ENCODE peak calls at places on chromosomes 5 and 9, in four cellular contexts. D is bronchial epithelial cell, H is colonic mucosa, R is transverse colon. X is an unnamed sample.

GRCh38 chr9:116051528-116051927 is 102.1 kb upstream of the PAPPA start:
- DNase-seq in D (no peak), H (no peak), R (no peak), X (no peak)

GRCh38 chr9:24257726-24258125 is 288.0 kb downstream of the IZUMO3 start:
- DNase-seq in D (peak; percentile 13), H (no peak), R (no peak), X (no peak)

GRCh38 chr5:139955616-139956283 is 87.3 kb downstream of the NRG2 start:
- DNase-seq in D (no peak), H (no peak), R (no peak), X (no peak)

GRCh38 chr5:171226096-171226495 is 83.0 kb upstream of the TLX3 start:
- DNase-seq in D (no peak), H (no peak), R (no peak), X (no peak)

GRCh38 chr5:34695275-34696032 is 39.3 kb downstream of the RAI14 start:
- DNase-seq in D (no peak), H (no peak), R (no peak), X (no peak)

GRCh38 chr5:90134892-90135291 is 274.7 kb downstream of the CETN3 start:
- DNase-seq in D (peak; percentile 89), H (peak; percentile 24), R (peak; percentile 38), X (peak; percentile 22)

GRCh38 chr9:13324988-13325387 is 45.5 kb upstream of the MPDZ start:
- DNase-seq in D (peak; percentile 31), H (no peak), R (no peak), X (no peak)

GRCh38 chr9:112570731-112571167 is 84.1 kb downstream of the KIAA1958 start:
- DNase-seq in D (no peak), H (peak; percentile 35), R (peak; percentile 35), X (peak; percentile 69)

GRCh38 chr9:105088088-105088487 is 156.4 kb upstream of the SLC44A1 start:
- DNase-seq in D (peak; percentile 46), H (no peak), R (no peak), X (peak; percentile 13)

GRCh38 chr5:172902497-172903472 is 56.4 kb upstream of the RPL26L1 start:
- DNase-seq in D (peak; percentile 73), H (peak; percentile 60), R (peak; percentile 78), X (peak; percentile 79)

GRCh38 chr5:134510970-134511795 is 14.3 kb upstream of the JADE2 start:
- DNase-seq in D (peak; percentile 90), H (no peak), R (no peak), X (peak; percentile 43)

GRCh38 chr9:115882911-115883310 is 270.7 kb upstream of the PAPPA start:
- DNase-seq in D (no peak), H (no peak), R (no peak), X (no peak)

GRCh38 chr5:116438979-116439554 is 135.6 kb downstream of the SEMA6A start:
- DNase-seq in D (no peak), H (no peak), R (no peak), X (no peak)

GRCh38 chr9:106588601-106589000 is 274.4 kb upstream of the ZNF462 start:
- DNase-seq in D (peak; percentile 97), H (no peak), R (no peak), X (no peak)

GRCh38 chr9:33750839-33751339 is 44.5 kb upstream of the PRSS3 start:
- DNase-seq in D (no peak), H (no peak), R (no peak), X (no peak)

GRCh38 chr5:25448190-25448621 is 803.4 kb upstream of the CDH10 start:
- DNase-seq in D (peak; percentile 25), H (no peak), R (no peak), X (no peak)

GRCh38 chr5:74633710-74634109 is 6.8 kb downstream of the ENC1 start:
- DNase-seq in D (no peak), H (no peak), R (no peak), X (no peak)
- H3K4me3 ChIP-seq in D (no peak overlapping the region), H (no peak overlapping the region), R (no peak overlapping the region), X (no peak overlapping the region)

GRCh38 chr5:65802820-65803219 is 80.8 kb downstream of the NLN start:
- DNase-seq in D (no peak), H (no peak), R (no peak), X (no peak)

GRCh38 chr5:65802080-65802479 is 80.1 kb downstream of the NLN start:
- DNase-seq in D (no peak), H (no peak), R (no peak), X (no peak)

GRCh38 chr5:65803699-65804426 is 81.9 kb downstream of the NLN start:
- DNase-seq in D (no peak), H (no peak), R (no peak), X (no peak)

GRCh38 chr5:65808261-65808741 is 86.3 kb downstream of the NLN start:
- DNase-seq in D (no peak), H (no peak), R (no peak), X (no peak)

GRCh38 chr5:65805082-65805481 is 83.1 kb downstream of the NLN start:
- DNase-seq in D (no peak), H (no peak), R (no peak), X (no peak)
- H3K36me3 ChIP-seq in D (peaks cover 4% of the 10 kb centered on the region), H (no peaks in the 10 kb centered on the region), R (no peaks in the 10 kb centered on the region), X (no peaks in the 10 kb centered on the region)

GRCh38 chr5:53261245-53261644 is 151.7 kb upstream of the MOCS2 start:
- DNase-seq in D (no peak), H (no peak), R (no peak), X (no peak)

GRCh38 chr5:53260446-53260845 is 150.9 kb upstream of the MOCS2 start:
- DNase-seq in D (no peak), H (no peak), R (no peak), X (no peak)

GRCh38 chr5:53265043-53265442 is 155.5 kb upstream of the MOCS2 start:
- DNase-seq in D (peak; percentile 63), H (no peak), R (no peak), X (no peak)

GRCh38 chr5:53263151-53263550 is 153.6 kb upstream of the MOCS2 start:
- DNase-seq in D (no peak), H (no peak), R (no peak), X (no peak)

DNA sequence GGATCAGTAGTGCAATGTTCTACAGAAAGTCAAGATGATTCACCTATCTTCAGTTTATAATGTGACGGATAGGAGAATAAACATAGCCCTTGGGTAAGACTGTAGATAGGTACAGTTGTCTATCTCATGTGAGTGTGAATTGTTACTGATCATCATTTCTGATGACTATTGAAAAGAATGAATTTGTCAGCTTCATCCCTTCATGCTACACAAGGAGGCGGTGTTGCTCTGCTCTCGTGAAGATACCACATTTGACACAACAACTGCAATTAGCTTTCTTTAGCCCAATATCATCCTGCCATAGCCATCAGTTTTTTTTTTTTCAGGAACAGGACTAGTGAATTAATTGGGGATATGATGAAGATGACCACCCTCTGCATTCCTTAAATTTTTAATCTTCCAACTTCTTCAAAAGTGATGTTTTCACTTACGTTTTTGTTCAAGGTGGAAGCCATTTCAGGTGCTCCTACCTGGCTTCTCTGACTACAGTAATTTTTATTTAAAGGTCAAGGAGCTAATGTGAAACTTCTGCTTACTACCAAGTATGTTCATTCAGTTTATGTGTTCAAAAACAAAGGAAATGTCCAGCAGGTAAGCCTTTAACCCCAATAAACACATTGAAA is 152.9 kb upstream of the MOCS2 start:
- DNase-seq in D (peak; percentile 65), H (no peak), R (no peak), X (peak; percentile 11)
- TF ChIP-seq CTCF in D (peak; percentile 68), H (no peak), R (peak; percentile 18), X (peak; percentile 45)

GRCh38 chr9:120924698-120925534 is 1.7 kb downstream of the TRAF1 start:
- DNase-seq in D (no peak), H (no peak), R (no peak), X (no peak)

GRCh38 chr9:120920495-120921178 is 6.0 kb downstream of the TRAF1 start:
- DNase-seq in D (no peak), H (no peak), R (no peak), X (no peak)

GRCh38 chr9:120923620-120924328 is 2.8 kb downstream of the TRAF1 start:
- DNase-seq in D (no peak), H (no peak), R (peak; percentile 0), X (no peak)

GRCh38 chr9:120921751-120922181 is 4.8 kb downstream of the TRAF1 start:
- DNase-seq in D (no peak), H (no peak), R (no peak), X (no peak)

GRCh38 chr9:120922404-120923173 is 4.0 kb downstream of the TRAF1 start:
- DNase-seq in D (no peak), H (no peak), R (peak; percentile 4), X (no peak)
- H3K4me3 ChIP-seq in D (no peak overlapping the region), H (no peak overlapping the region), R (no peak overlapping the region), X (no peak overlapping the region)

DNA sequence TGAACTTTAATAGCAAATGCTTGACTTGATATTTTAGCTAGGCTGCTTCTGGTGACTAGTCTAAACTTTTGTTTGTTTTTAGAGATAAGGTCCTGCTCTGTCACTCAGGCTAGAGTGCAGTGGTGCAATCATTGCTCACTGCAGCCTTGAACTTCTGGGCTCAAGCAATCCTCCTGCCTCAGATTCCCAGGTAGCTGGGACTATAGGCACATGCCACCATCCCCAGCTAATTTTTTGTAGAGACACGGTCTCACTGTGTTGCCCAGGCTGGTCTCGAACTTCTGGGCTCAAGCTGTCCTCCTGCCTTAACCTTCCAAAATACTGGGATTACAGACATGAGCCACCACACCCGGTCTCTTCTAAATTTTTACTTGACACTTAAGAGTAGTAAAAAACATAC is 20.7 kb downstream of the CDC37L1 start:
- DNase-seq in D (no peak), H (no peak), R (no peak), X (peak; percentile 65)
- H3K36me3 ChIP-seq in D (peaks cover 3% of the 10 kb centered on the region), H (peaks cover 5% of the 10 kb centered on the region), R (peaks cover 53% of the 10 kb centered on the region), X (no peaks in the 10 kb centered on the region)

X was measured in body of pancreas.